ENCODE peak calls at places on chromosome 18, in four cellular contexts. S is kidney, Z is RWPE1, O is colonic mucosa. A is an unnamed sample.
A peak's percentile ranks its signal among the peaks of the same experiment; 100 is the strongest.

GRCh38 chr18:34075963-34076860 is 148.5 kb downstream of the NOL4 start:
- DNase-seq in S (no peak), Z (no peak), O (no peak), A (no peak)

GRCh38 chr18:62938006-62938405 is 222.7 kb downstream of the PHLPP1 start:
- DNase-seq in S (no peak), Z (no peak), O (no peak), A (no peak)

GRCh38 chr18:57438669-57439616 is 3.8 kb downstream of the ONECUT2 start:
- DNase-seq in S (no peak), Z (no peak), O (no peak), A (no peak)

GRCh38 chr18:63505566-63506335 is 29.0 kb downstream of the SERPINB5 start:
- DNase-seq in S (no peak), Z (peak; percentile 48), O (peak; percentile 54), A (peak; percentile 36)

GRCh38 chr18:68418226-68418868 is 296.6 kb downstream of the TMX3 start:
- DNase-seq in S (no peak), Z (no peak), O (no peak), A (no peak)

GRCh38 chr18:58639751-58640427 is 11.0 kb upstream of the ALPK2 start:
- DNase-seq in S (no peak), Z (peak; percentile 59), O (no peak), A (no peak)

GRCh38 chr18:46411862-46412690 is 244.9 kb downstream of the LOXHD1 start:
- DNase-seq in S (no peak), Z (no peak), O (peak; percentile 29), A (no peak)

GRCh38 chr18:29540548-29540947 is 1363.6 kb upstream of the CDH2 start:
- DNase-seq in S (no peak), Z (no peak), O (no peak), A (no peak)

GRCh38 chr18:58290059-58290747 is 246.2 kb downstream of the NEDD4L start:
- DNase-seq in S (no peak), Z (no peak), O (no peak), A (no peak)

GRCh38 chr18:26792661-26793060 is 72.8 kb downstream of the AQP4 start:
- DNase-seq in S (no peak), Z (no peak), O (no peak), A (no peak)

GRCh38 chr18:31720867-31721266 is 36.5 kb upstream of the B4GALT6 start:
- DNase-seq in S (no peak), Z (no peak), O (no peak), A (no peak)

GRCh38 chr18:61582205-61582710 is 249.0 kb downstream of the CDH20 start:
- DNase-seq in S (no peak), Z (no peak), O (peak; percentile 61), A (no peak)

GRCh38 chr18:362914-363295 is 95.1 kb upstream of the THOC1 start:
- DNase-seq in S (no peak), Z (no peak), O (no peak), A (no peak)

GRCh38 chr18:62606106-62606505 is 83.3 kb downstream of the ZCCHC2 start:
- DNase-seq in S (peak; percentile 11), Z (no peak), O (no peak), A (no peak)

GRCh38 chr18:49845629-49846252 is 32.4 kb upstream of the ACAA2 start:
- DNase-seq in S (no peak), Z (no peak), O (no peak), A (no peak)

GRCh38 chr18:49844903-49845302 is 31.6 kb upstream of the ACAA2 start:
- DNase-seq in S (no peak), Z (no peak), O (no peak), A (no peak)

GRCh38 chr18:49843131-49843530 is 29.8 kb upstream of the ACAA2 start:
- DNase-seq in S (no peak), Z (no peak), O (no peak), A (no peak)

GRCh38 chr18:49842656-49843055 is 29.3 kb upstream of the ACAA2 start:
- DNase-seq in S (no peak), Z (no peak), O (no peak), A (no peak)

DNA sequence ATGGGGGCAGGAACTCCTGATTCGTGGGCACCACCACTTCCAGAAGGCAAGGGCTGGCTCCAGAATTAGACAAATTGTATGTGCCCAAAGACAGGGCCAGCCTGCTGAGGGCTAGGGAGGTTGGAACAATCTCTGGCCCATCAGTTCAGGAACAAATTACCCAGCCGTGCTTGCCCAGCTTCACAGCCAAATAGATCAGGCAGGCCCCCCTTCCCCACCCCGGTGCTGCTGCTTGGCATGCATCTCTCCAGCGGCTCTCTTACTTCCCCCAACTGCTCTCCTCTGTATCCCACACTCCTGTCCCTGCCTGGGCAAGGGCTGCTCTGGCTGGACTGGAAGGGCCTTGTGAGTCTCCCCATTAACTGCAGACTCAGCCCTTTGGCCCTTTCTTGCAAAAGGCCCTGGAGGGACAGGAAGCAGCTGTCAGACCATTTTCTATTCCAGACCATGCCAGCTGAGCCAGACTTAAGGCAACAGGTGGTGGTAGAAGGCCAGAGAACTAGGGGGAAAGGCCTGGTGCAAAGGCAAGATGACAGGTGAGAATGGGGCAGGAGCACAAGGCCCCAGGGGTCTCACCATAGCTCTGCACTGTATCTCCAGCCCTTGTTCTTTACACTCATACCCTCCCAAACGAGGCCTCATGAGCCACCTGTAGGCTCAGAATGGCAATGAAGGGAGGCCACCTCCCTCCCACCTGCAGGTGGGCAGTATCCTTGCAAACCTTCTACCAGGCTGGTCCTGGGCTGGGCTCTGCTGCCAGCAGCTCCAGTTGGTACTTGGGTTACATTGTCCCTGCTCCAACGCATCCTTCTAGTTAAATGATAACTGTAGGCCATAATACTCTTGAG is 30.7 kb upstream of the ACAA2 start:
- DNase-seq in S (no peak), Z (no peak), O (peak; percentile 17), A (no peak)
- TF ChIP-seq CTCF in S (no peak), Z (no peak), O (no peak), A (no peak)

DNA sequence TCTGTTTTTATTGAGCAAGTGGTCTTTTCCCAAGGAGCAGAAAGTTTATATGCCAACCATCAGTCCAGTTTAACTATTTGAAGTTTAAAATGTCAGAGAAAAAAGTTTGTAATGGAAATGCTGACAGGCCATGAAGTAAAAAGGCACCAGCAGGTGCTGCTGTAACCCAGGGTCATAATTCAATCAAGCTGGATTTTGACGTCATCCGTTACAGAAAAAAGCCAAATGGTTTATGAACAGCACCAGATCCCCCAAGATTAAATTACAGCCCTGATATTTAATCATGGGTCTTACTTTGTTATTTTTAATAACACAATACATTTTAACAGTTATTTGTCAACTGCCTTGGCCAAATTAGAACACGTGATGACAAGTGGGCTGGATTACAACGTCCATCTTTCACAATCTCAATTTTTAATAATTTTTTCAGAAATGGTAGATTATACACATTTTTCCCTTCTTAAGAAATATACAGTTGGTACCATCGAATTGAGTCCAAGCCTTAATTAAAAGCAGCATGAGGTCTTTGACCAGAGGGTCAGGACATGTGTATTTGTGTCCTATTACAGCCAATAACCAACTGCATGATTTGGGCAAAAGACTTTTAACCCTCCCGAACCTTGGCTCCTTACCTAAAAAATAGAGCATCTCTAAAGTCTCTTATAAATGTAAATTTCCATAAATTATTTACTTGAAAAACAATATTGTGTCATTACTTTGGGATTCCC is 10.0 kb downstream of the TCF4 start:
- DNase-seq in S (no peak), Z (no peak), O (no peak), A (no peak)
- TF ChIP-seq CTCF in S (no peak), Z (no peak), O (no peak), A (no peak)

DNA sequence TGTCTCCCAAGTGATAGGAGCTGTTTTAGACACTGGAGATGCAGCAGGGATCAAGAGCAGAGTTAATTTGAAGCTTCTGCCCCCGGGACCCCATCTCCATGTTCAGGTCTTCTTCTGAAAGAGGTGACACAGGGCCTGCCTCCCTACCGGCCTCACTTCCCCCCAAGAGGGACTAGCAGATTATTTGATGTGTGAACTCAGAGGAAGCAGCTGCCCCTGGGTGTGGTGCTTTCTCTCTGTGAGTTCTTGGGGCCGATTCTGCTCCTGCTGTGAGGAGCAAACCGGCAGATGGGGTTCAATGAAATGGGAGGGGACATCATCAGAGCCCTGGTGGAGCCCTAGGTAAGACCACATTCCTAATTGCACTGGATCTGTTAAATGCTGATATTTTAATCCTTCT is 193.4 kb downstream of the FBXO15 start:
- DNase-seq in S (no peak), Z (no peak), O (no peak), A (no peak)
- TF ChIP-seq CTCF in S (no peak), Z (no peak), O (no peak), A (no peak)

DNA sequence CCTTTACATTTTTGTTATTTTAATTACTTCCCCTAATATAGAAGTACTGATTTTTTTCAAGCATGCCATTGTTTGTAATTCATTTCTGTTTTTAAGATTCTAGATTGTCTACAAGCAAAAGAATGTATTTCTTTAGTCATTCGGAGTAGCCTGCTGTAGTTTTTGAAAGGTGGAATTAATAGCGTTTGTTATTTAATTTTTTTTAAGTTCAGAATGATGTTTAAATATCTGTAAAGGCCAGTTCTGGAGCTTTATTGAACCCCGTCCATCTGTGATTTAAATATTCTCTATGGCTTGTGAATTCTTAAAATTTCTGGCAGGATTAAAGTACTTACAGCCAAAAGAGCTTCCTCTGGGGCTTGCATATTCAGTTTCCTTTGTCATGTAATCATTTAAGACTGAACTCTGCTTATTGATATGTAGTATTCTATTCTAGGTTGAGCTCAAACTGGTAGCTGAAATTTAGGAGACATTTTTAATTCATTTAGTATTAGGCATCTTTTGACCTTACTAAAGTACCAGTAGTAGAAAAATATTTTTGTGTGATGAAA is 5.2 kb downstream of the TGIF1 start:
- DNase-seq in S (no peak), Z (no peak), O (no peak), A (no peak)
- TF ChIP-seq CTCF in S (no peak), Z (no peak), O (no peak), A (no peak)

GRCh38 chr18:11861583-11862288 is 10.5 kb downstream of the CHMP1B start:
- DNase-seq in S (no peak), Z (no peak), O (no peak), A (no peak)

GRCh38 chr18:11859282-11859797 is 8.1 kb downstream of the CHMP1B start:
- DNase-seq in S (no peak), Z (no peak), O (no peak), A (no peak)

GRCh38 chr18:11857177-11857887 is 6.1 kb downstream of the CHMP1B start:
- DNase-seq in S (no peak), Z (peak; percentile 97), O (peak; percentile 80), A (peak; percentile 56)

GRCh38 chr18:11860594-11861450 is 9.6 kb downstream of the CHMP1B start:
- DNase-seq in S (no peak), Z (no peak), O (no peak), A (no peak)

DNA sequence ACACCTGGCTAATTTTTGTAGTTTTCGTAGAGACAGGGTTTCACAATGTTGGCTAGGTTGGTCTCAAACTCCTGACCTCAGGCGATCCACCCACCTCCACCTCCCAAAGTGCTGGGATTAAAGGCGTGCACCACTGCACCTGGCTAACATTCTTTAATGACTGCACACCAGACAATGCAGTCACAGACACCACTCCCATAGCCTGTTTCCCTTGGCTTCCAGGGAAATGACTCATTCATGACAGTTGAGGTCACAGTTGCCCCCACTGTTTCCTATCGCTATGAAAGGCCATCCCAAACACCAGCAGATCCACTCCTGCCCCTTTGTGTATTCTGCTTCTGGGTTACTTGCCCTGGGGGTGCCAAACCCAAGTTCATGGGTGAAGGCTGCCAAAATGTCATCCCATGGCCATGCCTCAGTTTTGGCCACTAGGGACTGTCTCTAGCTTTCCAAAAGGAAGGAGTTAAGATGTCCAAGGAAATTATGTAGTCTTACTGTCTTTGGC is 8.7 kb downstream of the CHMP1B start:
- DNase-seq in S (no peak), Z (peak; percentile 92), O (peak; percentile 45), A (no peak)
- TF ChIP-seq CTCF in S (no peak), Z (peak; percentile 26), O (no peak), A (no peak)

A was measured in nephron progenitor cell.